ENCODE peak calls at places on chromosomes 4 and X, in ten cellular contexts. R is lower lobe of right lung; Z is naive thymus-derived CD4-positive, alpha-beta T cell; K is neural progenitor cell; Q is upper lobe of right lung; P is NCI-H1092; X is right lobe of liver; I is foreskin keratinocyte; T is uterus; H is AG20443. F is an unnamed sample.

GRCh38 chr4:138275216-138275615 is 33.1 kb upstream of the SLC7A11 start:
- DNase-seq in P (no peak), T (no peak), Q (no peak), I (no peak), Z (no peak), X (no peak), K (no peak), R (no peak), H (no peak), F (no peak)

GRCh38 chr4:40856836-40857362 is 107.1 kb downstream of the NSUN7 start:
- DNase-seq in P (peak; percentile 71), H (peak; percentile 56), R (peak; percentile 82), Q (peak; percentile 88), T (peak; percentile 58), X (no peak), K (peak; percentile 92), Z (peak; percentile 37), I (peak; percentile 5), F (no peak)

GRCh38 chrX:136115124-136115908 is 32.0 kb upstream of the FHL1 start:
- DNase-seq in T (peak; percentile 32), R (no peak), P (no peak), K (no peak), X (no peak), I (no peak), Z (no peak), Q (no peak), H (peak; percentile 34), F (no peak)

GRCh38 chr4:178140326-178140915 is 698.2 kb upstream of the AGA start:
- DNase-seq in Z (no peak), I (no peak), X (no peak), R (no peak), H (no peak), Q (peak; percentile 44), P (no peak), K (no peak), T (no peak), F (no peak)

GRCh38 chr4:84319124-84319523 is 180.0 kb downstream of the NKX6-1 start:
- DNase-seq in X (peak; percentile 40), Z (no peak), Q (peak; percentile 71), P (no peak), H (peak; percentile 43), T (no peak), R (peak; percentile 69), K (no peak), I (no peak), F (no peak)

GRCh38 chr4:7915875-7916242 is 23.8 kb downstream of the AFAP1 start:
- DNase-seq in Q (no peak), P (no peak), H (no peak), X (no peak), R (no peak), Z (no peak), I (no peak), K (no peak), T (no peak), F (no peak)

GRCh38 chrX:28591542-28591941 is 4.3 kb downstream of the IL1RAPL1 start:
- DNase-seq in Z (no peak), T (no peak), X (no peak), P (no peak), Q (no peak), K (no peak), R (no peak), I (no peak), H (no peak), F (no peak)

GRCh38 chr4:26709246-26709645 is 125.4 kb downstream of the TBC1D19 start:
- DNase-seq in T (no peak), R (no peak), X (no peak), K (no peak), P (no peak), H (no peak), Z (no peak), Q (no peak), I (no peak), F (no peak)

GRCh38 chr4:124953059-124953850 is 240.7 kb upstream of the ANKRD50 start:
- DNase-seq in K (no peak), R (no peak), P (no peak), Z (no peak), H (peak; percentile 14), X (no peak), Q (no peak), T (no peak), I (no peak), F (no peak)

GRCh38 chr4:77861500-77861899 is 1.1 kb upstream of the MRPL1 start:
- DNase-seq in X (no peak), R (no peak), Z (no peak), Q (no peak), I (no peak), K (no peak), P (no peak), H (no peak), T (no peak), F (no peak)

GRCh38 chr4:10075158-10075863 is 41.3 kb downstream of the WDR1 start:
- DNase-seq in I (no peak), T (peak; percentile 16), P (no peak), Z (no peak), Q (peak; percentile 54), X (peak; percentile 37), K (no peak), H (no peak), R (no peak), F (no peak)

GRCh38 chrX:51894697-51895336 is 1.4 kb downstream of the MAGED1 start:
- DNase-seq in I (no peak), R (no peak), X (peak; percentile 50), P (peak; percentile 13), T (peak; percentile 25), K (peak; percentile 14), Z (peak; percentile 7), Q (peak; percentile 53), H (peak; percentile 24), F (no peak)

GRCh38 chr4:16227462-16227868 is 1.2 kb upstream of the TAPT1 start:
- DNase-seq in H (peak; percentile 13), T (peak; percentile 40), K (peak; percentile 20), R (peak; percentile 58), P (no peak), Q (peak; percentile 65), X (peak; percentile 74), Z (peak; percentile 45), I (no peak), F (no peak)

GRCh38 chrX:49209434-49210251 is 9.7 kb upstream of the SYP start:
- DNase-seq in K (no peak), T (no peak), Q (no peak), X (no peak), I (no peak), R (no peak), H (no peak), P (no peak), Z (no peak), F (no peak)

GRCh38 chrX:39821011-39821708 is 276.6 kb downstream of the BCOR start:
- DNase-seq in Z (no peak), P (peak; percentile 20), I (no peak), H (peak; percentile 58), K (peak; percentile 86), X (no peak), R (no peak), T (peak; percentile 43), Q (no peak), F (no peak)

GRCh38 chr4:106002979-106003378 is 107.7 kb downstream of the NPNT start:
- DNase-seq in R (no peak), Z (no peak), Q (no peak), K (no peak), P (no peak), I (no peak), T (no peak), H (no peak), X (no peak), F (no peak)

GRCh38 chr4:153542835-153543234 is 76.7 kb downstream of the TMEM131L start:
- DNase-seq in Z (no peak), I (no peak), R (no peak), P (no peak), T (no peak), X (no peak), Q (no peak), H (no peak), K (no peak), F (no peak)

GRCh38 chr4:112823631-112824030 is 186.7 kb downstream of the LARP7 start:
- DNase-seq in H (no peak), P (peak; percentile 9), X (no peak), K (no peak), Q (no peak), Z (no peak), I (no peak), R (no peak), T (no peak), F (no peak)

GRCh38 chrX:9862953-9863352 is 76.7 kb downstream of the SHROOM2 start:
- DNase-seq in I (no peak), R (no peak), T (no peak), K (no peak), Q (no peak), H (no peak), Z (no peak), X (no peak), P (no peak), F (no peak)

GRCh38 chr4:5611656-5612187 is 96.6 kb downstream of the EVC2 start:
- DNase-seq in T (no peak), I (no peak), H (no peak), P (no peak), Q (no peak), K (no peak), R (no peak), Z (no peak), X (no peak), F (no peak)

GRCh38 chrX:9610774-9611392 is 146.0 kb downstream of the TBL1X start:
- DNase-seq in Z (no peak), T (no peak), Q (no peak), I (no peak), P (no peak), X (no peak), R (no peak), H (peak; percentile 9), K (no peak), F (no peak)

GRCh38 chr4:119046263-119046662 is 89.4 kb upstream of the MYOZ2 start:
- DNase-seq in P (no peak), X (no peak), Z (no peak), T (no peak), R (peak; percentile 62), Q (peak; percentile 75), K (no peak), H (no peak), I (no peak), F (no peak)

GRCh38 chrX:112800901-112801775 is 39.5 kb downstream of the AMOT start:
- DNase-seq in P (no peak), T (no peak), R (no peak), I (no peak), Q (no peak), H (no peak), Z (no peak), K (peak; percentile 51), X (no peak), F (no peak)

GRCh38 chr4:55356991-55357461 is 11.0 kb downstream of the SRD5A3 start:
- DNase-seq in Q (no peak), R (no peak), K (no peak), I (no peak), T (no peak), X (no peak), H (peak; percentile 49), Z (no peak), P (no peak), F (no peak)

GRCh38 chrX:13215729-13216128 is 104.1 kb downstream of the ATXN3L start:
- DNase-seq in Q (no peak), R (no peak), X (no peak), T (no peak), Z (no peak), H (no peak), P (no peak), I (no peak), K (no peak), F (no peak)

GRCh38 chrX:153922932-153923857 is 2.9 kb downstream of the ARHGAP4 start:
- DNase-seq in X (peak; percentile 84), P (peak; percentile 54), T (peak; percentile 82), K (peak; percentile 41), Q (peak; percentile 85), Z (no peak), H (peak; percentile 69), I (no peak), R (peak; percentile 78), F (no peak)

GRCh38 chr4:20493761-20494353 is 206.4 kb upstream of the PACRGL start:
- DNase-seq in Z (no peak), R (no peak), I (peak; percentile 11), H (peak; percentile 43), Q (no peak), T (no peak), P (no peak), X (no peak), K (no peak), F (no peak)

GRCh38 chrX:9651737-9652136 is 113.9 kb downstream of the GPR143 start:
- DNase-seq in H (no peak), P (no peak), K (no peak), T (no peak), R (no peak), X (no peak), Q (no peak), Z (no peak), I (no peak), F (no peak)